ENCODE peak calls at places on chromosome 14, in ten cellular contexts. One of them, this sample, is unnamed.

GRCh38 chr14:99395904-99396530 is 84.6 kb downstream of the SETD3 start:
- DNase-seq in mesenchymal stem cell: peak; percentile 73
- DNase-seq in heart left ventricle: no peak
- DNase-seq in tibial nerve: no peak
- DNase-seq in psoas muscle: no peak
- DNase-seq in spleen: peak; percentile 56
- DNase-seq in ascending aorta: no peak
- DNase-seq in left ventricle myocardium inferior: no peak
- DNase-seq in GM12878: no peak
- DNase-seq in cardiac muscle cell: no peak
- DNase-seq in this sample: no peak

GRCh38 chr14:37599527-37600368 is 4.3 kb downstream of the TTC6 start:
- DNase-seq in mesenchymal stem cell: peak; percentile 21
- DNase-seq in heart left ventricle: no peak
- DNase-seq in tibial nerve: no peak
- DNase-seq in psoas muscle: no peak
- DNase-seq in spleen: no peak
- DNase-seq in ascending aorta: no peak
- DNase-seq in left ventricle myocardium inferior: no peak
- DNase-seq in GM12878: no peak
- DNase-seq in cardiac muscle cell: no peak
- DNase-seq in this sample: no peak

GRCh38 chr14:54356172-54356571 is 40.6 kb upstream of the CDKN3 start:
- DNase-seq in mesenchymal stem cell: no peak
- DNase-seq in heart left ventricle: no peak
- DNase-seq in tibial nerve: no peak
- DNase-seq in psoas muscle: no peak
- DNase-seq in spleen: no peak
- DNase-seq in ascending aorta: no peak
- DNase-seq in left ventricle myocardium inferior: no peak
- DNase-seq in GM12878: no peak
- DNase-seq in cardiac muscle cell: peak; percentile 33
- DNase-seq in this sample: no peak

GRCh38 chr14:105500036-105500725 is 9.1 kb downstream of the TEDC1 start:
- DNase-seq in mesenchymal stem cell: no peak
- DNase-seq in heart left ventricle: no peak
- DNase-seq in tibial nerve: no peak
- DNase-seq in psoas muscle: no peak
- DNase-seq in spleen: no peak
- DNase-seq in ascending aorta: no peak
- DNase-seq in left ventricle myocardium inferior: no peak
- DNase-seq in GM12878: no peak
- DNase-seq in cardiac muscle cell: no peak
- DNase-seq in this sample: no peak

GRCh38 chr14:99982449-99983250 is 82.6 kb upstream of the EVL start:
- DNase-seq in mesenchymal stem cell: peak; percentile 71
- DNase-seq in heart left ventricle: peak; percentile 48
- DNase-seq in tibial nerve: no peak
- DNase-seq in psoas muscle: peak; percentile 42
- DNase-seq in spleen: no peak
- DNase-seq in ascending aorta: peak; percentile 69
- DNase-seq in left ventricle myocardium inferior: peak; percentile 28
- DNase-seq in GM12878: peak; percentile 33
- DNase-seq in cardiac muscle cell: peak; percentile 60
- DNase-seq in this sample: peak; percentile 51

GRCh38 chr14:100882991-100883788 is 20.3 kb downstream of the RTL1 start:
- DNase-seq in mesenchymal stem cell: no peak
- DNase-seq in heart left ventricle: no peak
- DNase-seq in tibial nerve: no peak
- DNase-seq in psoas muscle: no peak
- DNase-seq in spleen: peak; percentile 67
- DNase-seq in ascending aorta: no peak
- DNase-seq in left ventricle myocardium inferior: peak; percentile 8
- DNase-seq in GM12878: no peak
- DNase-seq in cardiac muscle cell: no peak
- DNase-seq in this sample: no peak

GRCh38 chr14:28652782-28653181 is 113.8 kb upstream of the FOXG1 start:
- DNase-seq in mesenchymal stem cell: peak; percentile 48
- DNase-seq in heart left ventricle: no peak
- DNase-seq in tibial nerve: no peak
- DNase-seq in psoas muscle: no peak
- DNase-seq in spleen: no peak
- DNase-seq in ascending aorta: no peak
- DNase-seq in left ventricle myocardium inferior: no peak
- DNase-seq in GM12878: no peak
- DNase-seq in cardiac muscle cell: no peak
- DNase-seq in this sample: peak; percentile 72

GRCh38 chr14:34629657-34630529 is at the start of gene SNX6:
- DNase-seq in mesenchymal stem cell: peak; percentile 73
- DNase-seq in heart left ventricle: peak; percentile 90
- DNase-seq in tibial nerve: peak; percentile 71
- DNase-seq in psoas muscle: peak; percentile 85
- DNase-seq in spleen: peak; percentile 97
- DNase-seq in ascending aorta: peak; percentile 92
- DNase-seq in left ventricle myocardium inferior: peak; percentile 86
- DNase-seq in GM12878: no peak
- DNase-seq in cardiac muscle cell: peak; percentile 86
- DNase-seq in this sample: peak; percentile 76

GRCh38 chr14:79298373-79298772 is 912.9 kb downstream of the DIO2 start:
- DNase-seq in mesenchymal stem cell: no peak
- DNase-seq in heart left ventricle: no peak
- DNase-seq in tibial nerve: no peak
- DNase-seq in psoas muscle: no peak
- DNase-seq in spleen: no peak
- DNase-seq in ascending aorta: no peak
- DNase-seq in left ventricle myocardium inferior: no peak
- DNase-seq in GM12878: no peak
- DNase-seq in cardiac muscle cell: no peak
- DNase-seq in this sample: no peak

GRCh38 chr14:89720741-89721315 is 233.7 kb downstream of the EFCAB11 start:
- DNase-seq in mesenchymal stem cell: no peak
- DNase-seq in heart left ventricle: peak; percentile 48
- DNase-seq in tibial nerve: no peak
- DNase-seq in psoas muscle: no peak
- DNase-seq in spleen: peak; percentile 90
- DNase-seq in ascending aorta: peak; percentile 74
- DNase-seq in left ventricle myocardium inferior: peak; percentile 23
- DNase-seq in GM12878: peak; percentile 50
- DNase-seq in cardiac muscle cell: no peak
- DNase-seq in this sample: peak; percentile 7

GRCh38 chr14:51066576-51066975 is 28.3 kb downstream of the TRIM9 start:
- DNase-seq in mesenchymal stem cell: no peak
- DNase-seq in heart left ventricle: no peak
- DNase-seq in tibial nerve: no peak
- DNase-seq in psoas muscle: no peak
- DNase-seq in spleen: no peak
- DNase-seq in ascending aorta: no peak
- DNase-seq in left ventricle myocardium inferior: no peak
- DNase-seq in GM12878: no peak
- DNase-seq in cardiac muscle cell: no peak
- DNase-seq in this sample: no peak

GRCh38 chr14:23465261-23465660 is 4.2 kb upstream of the NGDN start:
- DNase-seq in mesenchymal stem cell: no peak
- DNase-seq in heart left ventricle: no peak
- DNase-seq in tibial nerve: no peak
- DNase-seq in psoas muscle: no peak
- DNase-seq in spleen: no peak
- DNase-seq in ascending aorta: no peak
- DNase-seq in left ventricle myocardium inferior: no peak
- DNase-seq in GM12878: no peak
- DNase-seq in cardiac muscle cell: no peak
- DNase-seq in this sample: no peak

GRCh38 chr14:91230363-91231035 is 14.0 kb downstream of the GPR68 start:
- DNase-seq in mesenchymal stem cell: no peak
- DNase-seq in heart left ventricle: no peak
- DNase-seq in tibial nerve: no peak
- DNase-seq in psoas muscle: no peak
- DNase-seq in spleen: no peak
- DNase-seq in ascending aorta: no peak
- DNase-seq in left ventricle myocardium inferior: no peak
- DNase-seq in GM12878: no peak
- DNase-seq in cardiac muscle cell: no peak
- DNase-seq in this sample: no peak

GRCh38 chr14:100888789-100889315 is 14.7 kb downstream of the RTL1 start:
- DNase-seq in mesenchymal stem cell: peak; percentile 15
- DNase-seq in heart left ventricle: no peak
- DNase-seq in tibial nerve: no peak
- DNase-seq in psoas muscle: no peak
- DNase-seq in spleen: no peak
- DNase-seq in ascending aorta: no peak
- DNase-seq in left ventricle myocardium inferior: no peak
- DNase-seq in GM12878: no peak
- DNase-seq in cardiac muscle cell: no peak
- DNase-seq in this sample: no peak

DNA sequence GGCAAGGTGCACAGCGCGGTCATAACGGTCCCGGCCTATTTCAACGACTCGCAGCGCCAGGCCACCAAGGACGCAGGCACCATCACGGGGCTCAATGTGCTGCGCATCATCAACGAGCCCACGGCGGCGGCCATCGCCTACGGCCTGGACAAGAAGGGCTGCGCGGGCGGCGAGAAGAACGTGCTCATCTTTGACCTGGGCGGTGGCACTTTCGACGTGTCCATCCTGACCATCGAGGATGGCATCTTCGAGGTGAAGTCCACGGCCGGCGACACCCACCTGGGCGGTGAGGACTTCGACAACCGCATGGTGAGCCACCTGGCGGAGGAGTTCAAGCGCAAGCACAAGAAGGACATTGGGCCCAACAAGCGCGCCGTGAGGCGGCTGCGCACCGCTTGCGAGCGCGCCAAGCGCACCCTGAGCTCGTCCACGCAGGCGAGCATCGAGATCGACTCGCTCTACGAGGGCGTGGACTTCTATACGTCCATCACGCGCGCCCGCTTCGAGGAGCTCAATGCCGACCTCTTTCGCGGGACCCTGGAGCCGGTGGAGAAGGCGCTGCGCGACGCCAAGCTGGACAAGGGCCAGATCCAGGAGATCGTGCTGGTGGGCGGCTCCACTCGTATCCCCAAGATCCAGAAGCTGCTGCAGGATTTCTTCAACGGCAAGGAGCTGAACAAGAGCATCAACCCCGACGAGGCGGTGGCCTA is 875 bp downstream of the HSPA2 start:
- DNase-seq in mesenchymal stem cell: no peak
- DNase-seq in heart left ventricle: no peak
- DNase-seq in tibial nerve: no peak
- DNase-seq in psoas muscle: no peak
- DNase-seq in spleen: peak; percentile 85
- DNase-seq in ascending aorta: peak; percentile 69
- DNase-seq in left ventricle myocardium inferior: peak; percentile 23
- DNase-seq in GM12878: no peak
- DNase-seq in cardiac muscle cell: no peak
- DNase-seq in this sample: no peak
- H3K4me3 ChIP-seq in mesenchymal stem cell: no peak overlapping the region
- H3K4me3 ChIP-seq in heart left ventricle: peak overlapping the region; percentile 75
- H3K4me3 ChIP-seq in tibial nerve: peak overlapping the region; percentile 69
- H3K4me3 ChIP-seq in psoas muscle: peak overlapping the region; percentile 81
- H3K4me3 ChIP-seq in spleen: peak overlapping the region; percentile 78
- H3K4me3 ChIP-seq in ascending aorta: peak overlapping the region; percentile 74
- H3K4me3 ChIP-seq in left ventricle myocardium inferior: peak overlapping the region; percentile 80
- H3K4me3 ChIP-seq in GM12878: no peak overlapping the region
- H3K4me3 ChIP-seq in cardiac muscle cell: no peak overlapping the region
- H3K4me3 ChIP-seq in this sample: no peak overlapping the region

DNA sequence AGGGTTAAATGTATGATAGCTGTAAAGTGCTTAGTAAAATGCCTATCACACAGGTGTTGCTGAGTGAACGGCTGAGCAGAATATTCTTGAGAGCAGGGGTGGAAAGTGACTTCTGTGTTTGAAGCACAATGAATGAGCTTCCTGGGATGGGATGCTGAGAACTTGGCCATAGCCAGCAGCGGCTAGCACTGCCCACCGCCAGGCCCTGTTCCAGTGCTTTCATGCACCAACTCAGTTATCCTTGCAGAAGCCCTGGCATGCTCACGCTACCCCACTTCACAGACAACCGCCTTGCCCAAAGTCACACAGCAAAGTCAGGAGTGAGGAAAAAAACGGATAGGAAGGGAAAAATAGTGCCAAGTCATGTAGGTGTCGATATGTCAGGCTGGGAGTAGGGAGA is 10.9 kb downstream of the DYNC1H1 start:
- DNase-seq in mesenchymal stem cell: no peak
- DNase-seq in heart left ventricle: no peak
- DNase-seq in tibial nerve: no peak
- DNase-seq in psoas muscle: no peak
- DNase-seq in spleen: no peak
- DNase-seq in ascending aorta: peak; percentile 58
- DNase-seq in left ventricle myocardium inferior: no peak
- DNase-seq in GM12878: no peak
- DNase-seq in cardiac muscle cell: no peak
- DNase-seq in this sample: no peak
- H3K4me1 ChIP-seq in mesenchymal stem cell: peaks cover 26% of the 10 kb centered on the region
- H3K4me1 ChIP-seq in heart left ventricle: peaks cover 40% of the 10 kb centered on the region
- H3K4me1 ChIP-seq in tibial nerve: peaks cover 22% of the 10 kb centered on the region
- H3K4me1 ChIP-seq in psoas muscle: peaks cover 42% of the 10 kb centered on the region
- H3K4me1 ChIP-seq in spleen: peaks cover 23% of the 10 kb centered on the region
- H3K4me1 ChIP-seq in ascending aorta: peaks cover 8% of the 10 kb centered on the region
- H3K4me1 ChIP-seq in left ventricle myocardium inferior: peaks cover 62% of the 10 kb centered on the region
- H3K4me1 ChIP-seq in GM12878: peaks cover 4% of the 10 kb centered on the region
- H3K4me1 ChIP-seq in cardiac muscle cell: no peaks in the 10 kb centered on the region
- H3K4me1 ChIP-seq in this sample: peaks cover 27% of the 10 kb centered on the region

DNA sequence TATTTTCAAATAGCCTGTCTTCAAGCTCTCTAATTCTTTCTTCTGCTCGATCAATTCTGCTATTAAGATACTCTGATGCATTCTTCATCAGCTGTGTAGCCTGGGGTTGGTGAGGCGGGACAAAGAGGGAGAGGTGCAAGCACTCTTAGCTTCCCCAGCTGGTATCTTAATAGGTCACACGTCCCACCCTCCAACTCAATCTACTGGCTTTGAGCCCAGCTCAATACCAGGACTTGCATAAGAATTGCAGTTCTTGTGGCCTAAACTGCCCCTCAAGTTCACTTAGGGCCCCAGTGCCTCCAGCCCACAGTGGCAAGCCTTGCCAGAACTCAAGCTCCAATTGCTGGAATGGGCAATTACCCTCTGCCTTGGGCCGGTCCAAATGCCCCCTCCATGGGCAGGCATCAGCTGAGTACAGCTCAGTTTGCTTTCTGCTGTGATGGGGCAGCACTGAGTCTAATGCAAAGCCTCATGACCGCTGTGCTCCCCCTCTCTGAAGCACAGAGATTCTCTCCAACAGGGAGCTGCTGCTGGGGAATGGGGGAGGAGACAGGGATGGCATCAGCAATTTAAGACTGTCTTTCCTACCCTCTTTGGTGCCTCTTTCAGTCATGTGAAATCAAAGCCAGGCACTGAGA is 5.6 kb upstream of the SPATA7 start:
- DNase-seq in mesenchymal stem cell: no peak
- DNase-seq in heart left ventricle: no peak
- DNase-seq in tibial nerve: no peak
- DNase-seq in psoas muscle: no peak
- DNase-seq in spleen: no peak
- DNase-seq in ascending aorta: no peak
- DNase-seq in left ventricle myocardium inferior: no peak
- DNase-seq in GM12878: no peak
- DNase-seq in cardiac muscle cell: no peak
- DNase-seq in this sample: no peak
- H3K36me3 ChIP-seq in mesenchymal stem cell: no peaks in the 10 kb centered on the region
- H3K36me3 ChIP-seq in heart left ventricle: no peaks in the 10 kb centered on the region
- H3K36me3 ChIP-seq in tibial nerve: no peaks in the 10 kb centered on the region
- H3K36me3 ChIP-seq in psoas muscle: no peaks in the 10 kb centered on the region
- H3K36me3 ChIP-seq in spleen: no peaks in the 10 kb centered on the region
- H3K36me3 ChIP-seq in ascending aorta: no peaks in the 10 kb centered on the region
- H3K36me3 ChIP-seq in left ventricle myocardium inferior: no peaks in the 10 kb centered on the region
- H3K36me3 ChIP-seq in GM12878: no peaks in the 10 kb centered on the region
- H3K36me3 ChIP-seq in cardiac muscle cell: no peaks in the 10 kb centered on the region
- H3K36me3 ChIP-seq in this sample: no peaks in the 10 kb centered on the region

GRCh38 chr14:31261859-31262739 is 54.5 kb upstream of the HECTD1 start:
- DNase-seq in mesenchymal stem cell: peak; percentile 34
- DNase-seq in heart left ventricle: peak; percentile 41
- DNase-seq in tibial nerve: peak; percentile 22
- DNase-seq in psoas muscle: peak; percentile 38
- DNase-seq in spleen: no peak
- DNase-seq in ascending aorta: peak; percentile 71
- DNase-seq in left ventricle myocardium inferior: no peak
- DNase-seq in GM12878: peak; percentile 37
- DNase-seq in cardiac muscle cell: no peak
- DNase-seq in this sample: no peak
- H3K4me3 ChIP-seq in mesenchymal stem cell: no peak overlapping the region
- H3K4me3 ChIP-seq in heart left ventricle: no peak overlapping the region
- H3K4me3 ChIP-seq in tibial nerve: no peak overlapping the region
- H3K4me3 ChIP-seq in psoas muscle: no peak overlapping the region
- H3K4me3 ChIP-seq in spleen: no peak overlapping the region
- H3K4me3 ChIP-seq in ascending aorta: no peak overlapping the region
- H3K4me3 ChIP-seq in left ventricle myocardium inferior: no peak overlapping the region
- H3K4me3 ChIP-seq in GM12878: no peak overlapping the region
- H3K4me3 ChIP-seq in cardiac muscle cell: no peak overlapping the region
- H3K4me3 ChIP-seq in this sample: no peak overlapping the region

This sample was measured in SJSA1.